ENCODE peak calls at places on chromosomes 4 and X, in ten cellular contexts. G, N, W, P, T, R, Q, U, B and H are unnamed samples.

GRCh38 chr4:122742933-122743829 is 10.7 kb downstream of the BBS12 start:
- DNase-seq in R (no peak), Q (no peak), U (no peak), B (no peak), N (no peak), P (no peak), W (no peak), T (no peak), G (no peak), H (no peak)

GRCh38 chr4:53477666-53478065 is 100.2 kb downstream of the FIP1L1 start:
- DNase-seq in G (no peak), Q (no peak), P (no peak), N (no peak), T (no peak), B (no peak), R (no peak), W (no peak), U (no peak), H (no peak)

GRCh38 chr4:113327513-113327912 is 278.1 kb downstream of the ANK2 start:
- DNase-seq in R (peak), N (no peak), G (no peak), Q (peak), T (no peak), P (no peak), U (no peak), B (no peak), W (no peak), H (no peak)

GRCh38 chr4:123064390-123064789 is 142.0 kb upstream of the NUDT6 start:
- DNase-seq in N (no peak), U (no peak), G (no peak), R (peak), Q (peak), P (no peak), B (no peak), W (no peak), T (no peak), H (no peak)

GRCh38 chr4:164937576-164938270 is 39.7 kb downstream of the TRIM61 start:
- DNase-seq in U (no peak), T (no peak), B (no peak), W (no peak), G (no peak), P (no peak), R (no peak), N (no peak), Q (peak), H (no peak)

GRCh38 chr4:97900187-97900586 is 243.1 kb downstream of the STPG2 start:
- DNase-seq in Q (no peak), U (no peak), T (no peak), R (peak), G (no peak), W (no peak), P (no peak), N (no peak), B (no peak), H (no peak)

GRCh38 chr4:170015285-170015684 is 10.9 kb downstream of the MFAP3L start:
- DNase-seq in N (peak), W (peak), U (no peak), R (no peak), P (no peak), B (no peak), G (no peak), T (no peak), Q (no peak), H (no peak)

GRCh38 chrX:143429021-143429570 is 88.2 kb downstream of the SPANXN3 start:
- DNase-seq in Q (peak), B (no peak), R (peak), W (no peak), T (no peak), P (no peak), N (no peak), G (no peak), U (no peak), H (no peak)

GRCh38 chr4:113760094-113760851 is 1.3 kb downstream of the CAMK2D start:
- DNase-seq in N (no peak), R (peak), U (peak), W (peak), G (peak), T (no peak), Q (peak), B (peak), P (peak), H (no peak)

GRCh38 chrX:123906557-123907316 is 46.9 kb downstream of the XIAP start:
- DNase-seq in B (no peak), R (no peak), W (no peak), U (no peak), T (no peak), N (no peak), P (no peak), Q (no peak), G (no peak), H (no peak)

GRCh38 chrX:42755820-42756219 is 22.1 kb downstream of the PPP1R2C start:
- DNase-seq in T (no peak), R (peak), B (no peak), N (peak), Q (peak), G (no peak), U (peak), P (no peak), W (no peak), H (peak)

GRCh38 chr4:98564847-98565246 is 93.6 kb downstream of the TSPAN5 start:
- DNase-seq in B (no peak), N (no peak), Q (no peak), W (no peak), U (no peak), P (no peak), R (no peak), G (no peak), T (no peak), H (no peak)